ENCODE peak calls at places on chromosomes 12 and 14, in eight cellular contexts. T is left cardiac atrium, X is cardiac fibroblast, C is occipital lobe, S is HuH-7, Z is adrenal gland, O is mucosa of descending colon, B is kidney tubule cell. Q is an unnamed sample.

GRCh38 chr12:55703288-55703687 is 4.4 kb downstream of the ITGA7 start:
- DNase-seq in C (no peak), T (peak), S (no peak), O (no peak), X (no peak), Z (no peak), B (no peak), Q (no peak)

GRCh38 chr14:90576981-90577660 is 180.3 kb downstream of the CALM1 start:
- DNase-seq in B (no peak), O (no peak), S (no peak), C (no peak), X (no peak), Z (no peak), T (no peak), Q (no peak)

GRCh38 chr12:50597200-50598195 is 92.7 kb downstream of the DIP2B start:
- DNase-seq in T (no peak), B (peak), Z (no peak), X (peak), O (no peak), S (no peak), C (no peak), Q (peak)

GRCh38 chr14:61562321-61563161 is 132.8 kb upstream of the HIF1A start:
- DNase-seq in S (no peak), O (no peak), Z (peak), B (peak), X (peak), C (no peak), T (no peak), Q (peak)

GRCh38 chr14:38226366-38226765 is 18.7 kb downstream of the SSTR1 start:
- DNase-seq in Z (no peak), X (no peak), T (no peak), O (no peak), B (no peak), S (no peak), C (no peak), Q (no peak)

GRCh38 chr12:16583991-16584745 is 21.8 kb downstream of the LMO3 start:
- DNase-seq in S (no peak), Z (no peak), B (peak), C (no peak), O (no peak), T (no peak), X (peak), Q (no peak)

GRCh38 chr12:31471061-31471460 is 119.9 kb downstream of the DENND5B start:
- DNase-seq in C (no peak), X (no peak), T (no peak), S (no peak), B (peak), O (no peak), Z (no peak), Q (no peak)

GRCh38 chr12:122982963-122983788 is 2.7 kb downstream of the ARL6IP4 start:
- DNase-seq in O (no peak), X (no peak), S (no peak), B (no peak), C (peak), Z (peak), T (no peak), Q (no peak)

GRCh38 chr14:56569174-56569573 is 10.4 kb upstream of the TMEM260 start:
- DNase-seq in B (no peak), X (no peak), O (no peak), S (no peak), Z (no peak), C (no peak), T (no peak), Q (no peak)

Q was measured in foreskin melanocyte.